ENCODE peak calls at places on chromosomes 4 and X, in five cellular contexts. N is EL, M is mucosa of descending colon, V is left colon, Z is GM20000. A is an unnamed sample.

GRCh38 chrX:43703211-43703791 is 47.2 kb downstream of the MAOA start:
- DNase-seq in N (peak; percentile 78), M (no peak), V (peak; percentile 32), Z (no peak), A (no peak)

GRCh38 chrX:143081231-143081630 is 55.5 kb downstream of the SPANXN4 start:
- DNase-seq in N (no peak), M (no peak), V (no peak), Z (peak; percentile 2), A (no peak)

GRCh38 chr4:174394915-174395314 is 111.2 kb downstream of the CEP44 start:
- DNase-seq in N (peak; percentile 1), M (no peak), V (no peak), Z (no peak), A (no peak)

GRCh38 chr4:149961876-149962597 is 116.2 kb upstream of the DCLK2 start:
- DNase-seq in N (peak; percentile 49), M (no peak), V (no peak), Z (no peak), A (no peak)

GRCh38 chr4:78020677-78021076 is 36.4 kb upstream of the FRAS1 start:
- DNase-seq in N (no peak), M (no peak), V (no peak), Z (no peak), A (no peak)

GRCh38 chr4:104747635-104748034 is 252.9 kb upstream of the CXXC4 start:
- DNase-seq in N (no peak), M (no peak), V (no peak), Z (no peak), A (no peak)

GRCh38 chrX:72568406-72569092 is 4.1 kb downstream of the HDAC8 start:
- DNase-seq in N (no peak), M (no peak), V (no peak), Z (no peak), A (no peak)

GRCh38 chrX:78456909-78457308 is 129.5 kb upstream of the CYSLTR1 start:
- DNase-seq in N (no peak), M (no peak), V (no peak), Z (no peak), A (no peak)

GRCh38 chr4:60744767-60745166 is 455.4 kb upstream of the ADGRL3 start:
- DNase-seq in N (peak; percentile 48), M (no peak), V (no peak), Z (no peak), A (no peak)

GRCh38 chr4:81221303-81222081 is 6.5 kb upstream of the PRKG2 start:
- DNase-seq in N (no peak), M (no peak), V (no peak), Z (no peak), A (no peak)

A was measured in stomach.